ENCODE peak calls at places on chromosomes 1 and 21, in six cellular contexts. K is nucleus accumbens; C is stromal cell of bone marrow; X is naive thymus-derived CD4-positive, alpha-beta T cell; A is EH; H is CD8-positive, alpha-beta T cell. P is an unnamed sample.

GRCh38 chr21:44914176-44914874 is 6.4 kb downstream of the ITGB2 start:
- DNase-seq in K (no peak), C (no peak), X (no peak), A (no peak), H (peak; percentile 55), P (no peak)

GRCh38 chr1:151924691-151925587 is 15.6 kb upstream of the THEM4 start:
- DNase-seq in K (no peak), C (no peak), X (no peak), A (no peak), H (no peak), P (no peak)

GRCh38 chr1:64956733-64957441 is 9.5 kb downstream of the JAK1 start:
- DNase-seq in K (no peak), C (no peak), X (no peak), A (no peak), H (no peak), P (no peak)

GRCh38 chr1:235525314-235525713 is 21.1 kb upstream of the B3GALNT2 start:
- DNase-seq in K (no peak), C (no peak), X (no peak), A (no peak), H (no peak), P (no peak)

GRCh38 chr21:44444286-44444931 is 10.9 kb upstream of the LRRC3 start:
- DNase-seq in K (no peak), C (no peak), X (no peak), A (no peak), H (no peak), P (no peak)

GRCh38 chr1:247322849-247323586 is 8.6 kb downstream of the ZNF496 start:
- DNase-seq in K (no peak), C (no peak), X (no peak), A (no peak), H (no peak), P (no peak)

GRCh38 chr1:68145418-68146126 is 86.8 kb downstream of the WLS start:
- DNase-seq in K (no peak), C (no peak), X (no peak), A (no peak), H (no peak), P (no peak)

GRCh38 chr1:158781104-158781503 is at the start of gene OR6N2:
- DNase-seq in K (no peak), C (no peak), X (no peak), A (no peak), H (no peak), P (no peak)

GRCh38 chr1:12140676-12141532 is 25.9 kb upstream of the TNFRSF1B start:
- DNase-seq in K (no peak), C (no peak), X (no peak), A (no peak), H (no peak), P (no peak)

GRCh38 chr1:211376807-211377206 is 50.2 kb downstream of the TRAF5 start:
- DNase-seq in K (no peak), C (no peak), X (no peak), A (peak; percentile 12), H (no peak), P (no peak)

GRCh38 chr1:117271959-117272358 is 61.2 kb upstream of the VTCN1 start:
- DNase-seq in K (no peak), C (no peak), X (no peak), A (peak; percentile 21), H (no peak), P (no peak)

GRCh38 chr1:2098301-2098698 is 48.1 kb downstream of the PRKCZ start:
- DNase-seq in K (no peak), C (no peak), X (no peak), A (no peak), H (no peak), P (no peak)

P was measured in GM04503.